ENCODE peak calls at places on chromosome 12, in five cellular contexts. I is sciatic nerve, W is germinal center, X is ELF-1, F is pons. B is an unnamed sample.

GRCh38 chr12:3242199-3242863 is 165.2 kb downstream of the TSPAN9 start:
- DNase-seq in F (no peak), I (no peak), W (no peak), X (no peak), B (no peak)

GRCh38 chr12:126397071-126397571 is 1331.9 kb downstream of the AACS start:
- DNase-seq in I (no peak), W (no peak), X (no peak), F (peak), B (no peak)

GRCh38 chr12:30822385-30823139 is 67.8 kb upstream of the CAPRIN2 start:
- DNase-seq in X (peak), I (peak), F (peak), W (peak), B (peak)

GRCh38 chr12:88300931-88301330 is 158.8 kb downstream of the TMTC3 start:
- DNase-seq in X (no peak), F (no peak), I (no peak), W (no peak), B (no peak)

GRCh38 chr12:10163084-10163483 is 8.8 kb downstream of the OLR1 start:
- DNase-seq in X (no peak), W (peak), F (no peak), I (no peak), B (no peak)

GRCh38 chr12:3491938-3492867 is 1.2 kb downstream of the PRMT8 start:
- DNase-seq in I (peak), F (peak), W (peak), X (peak), B (peak)

GRCh38 chr12:82326905-82327503 is 31.2 kb downstream of the CCDC59 start:
- DNase-seq in F (peak), I (no peak), W (no peak), X (no peak), B (peak)

GRCh38 chr12:126760109-126760508 is 1506.9 kb upstream of the TMEM132C start:
- DNase-seq in F (no peak), I (no peak), X (no peak), W (no peak), B (no peak)

GRCh38 chr12:991350-992278 is 591 bp downstream of the ERC1 start:
- DNase-seq in X (peak), W (no peak), F (peak), I (no peak), B (no peak)

GRCh38 chr12:54304187-54304810 is 3.5 kb upstream of the NFE2 start:
- DNase-seq in I (peak), F (no peak), W (peak), X (peak), B (no peak)

GRCh38 chr12:19316420-19316819 is 122.9 kb upstream of the AEBP2 start:
- DNase-seq in F (no peak), I (no peak), W (no peak), X (no peak), B (no peak)

GRCh38 chr12:25962932-25963525 is 4.5 kb downstream of the RASSF8 start:
- DNase-seq in F (no peak), W (no peak), X (no peak), I (no peak), B (no peak)

GRCh38 chr12:52216107-52216506 is 16.9 kb upstream of the KRT7 start:
- DNase-seq in I (no peak), W (no peak), X (no peak), F (no peak), B (no peak)